ENCODE peak calls at places on chromosomes 5 and 9, in nine cellular contexts. R is SW 1271, P is amygdala, U is cardiac fibroblast, F is hepatocyte, N is left ventricle myocardium superior, Z is Kasumi-1, I is nephron progenitor cell, C is aorta. M is an unnamed sample.

GRCh38 chr9:87387351-87388055 is 110.2 kb upstream of the DAPK1 start:
- DNase-seq in Z (no peak), P (no peak), R (no peak), U (peak; percentile 25), I (no peak), C (no peak), F (no peak), N (no peak), M (peak; percentile 31)

GRCh38 chr9:129835860-129836223 is 584 bp downstream of the USP20 start:
- DNase-seq in U (no peak), P (no peak), N (no peak), I (no peak), R (no peak), C (no peak), Z (no peak), F (no peak), M (no peak)

GRCh38 chr5:94433393-94434149 is 184.8 kb downstream of the KIAA0825 start:
- DNase-seq in R (no peak), C (no peak), I (no peak), N (no peak), F (no peak), U (peak; percentile 95), Z (peak; percentile 66), P (no peak), M (peak; percentile 67)

GRCh38 chr5:178131446-178131996 is 707 bp downstream of the RMND5B start:
- DNase-seq in Z (no peak), R (no peak), C (no peak), U (no peak), F (no peak), N (no peak), I (no peak), P (no peak), M (no peak)

GRCh38 chr5:175471628-175472027 is 6.7 kb upstream of the SFXN1 start:
- DNase-seq in R (no peak), I (no peak), Z (no peak), P (no peak), F (no peak), N (no peak), U (no peak), C (no peak), M (no peak)

GRCh38 chr5:143653256-143653655 is 158.7 kb upstream of the HMHB1 start:
- DNase-seq in P (no peak), C (no peak), Z (no peak), U (no peak), I (no peak), N (no peak), R (no peak), F (no peak), M (no peak)

GRCh38 chr9:107175826-107176500 is 107.1 kb upstream of the RAD23B start:
- DNase-seq in C (no peak), I (no peak), F (no peak), U (no peak), Z (no peak), P (no peak), N (peak; percentile 62), R (no peak), M (no peak)

GRCh38 chr9:122849546-122849945 is 21.2 kb upstream of the PDCL start:
- DNase-seq in Z (no peak), I (no peak), F (no peak), R (no peak), C (no peak), N (no peak), U (no peak), P (no peak), M (no peak)

GRCh38 chr5:6704361-6704851 is 8.8 kb upstream of the TENT4A start:
- DNase-seq in I (no peak), U (peak; percentile 91), N (peak; percentile 85), Z (no peak), F (peak; percentile 61), P (no peak), C (peak; percentile 80), R (no peak), M (peak; percentile 91)

GRCh38 chr5:135018457-135018856 is 15.6 kb downstream of the PITX1 start:
- DNase-seq in F (no peak), N (no peak), R (no peak), P (no peak), Z (no peak), I (no peak), U (no peak), C (no peak), M (no peak)

GRCh38 chr9:116286287-116286686 is 132.7 kb downstream of the PAPPA start:
- DNase-seq in N (no peak), P (no peak), R (no peak), C (no peak), Z (no peak), F (peak; percentile 32), U (no peak), I (peak; percentile 14), M (peak; percentile 46)

GRCh38 chr5:142872795-142873194 is 102.6 kb downstream of the ARHGAP26 start:
- DNase-seq in P (no peak), R (no peak), F (no peak), Z (no peak), N (no peak), I (no peak), C (no peak), U (peak; percentile 80), M (peak; percentile 46)

GRCh38 chr9:121359358-121360294 is 10.4 kb downstream of the STOM start:
- DNase-seq in Z (peak; percentile 76), I (no peak), N (no peak), U (peak; percentile 41), C (no peak), F (no peak), R (no peak), P (no peak), M (peak; percentile 36)

GRCh38 chr9:82419827-82420486 is 431.4 kb downstream of the SPATA31D1 start:
- DNase-seq in I (no peak), C (no peak), U (no peak), N (no peak), Z (no peak), R (no peak), F (peak; percentile 24), P (no peak), M (no peak)

GRCh38 chr9:27303219-27303618 is 6.3 kb upstream of the EQTN start:
- DNase-seq in C (no peak), Z (no peak), F (peak; percentile 37), U (peak; percentile 29), I (peak; percentile 6), R (no peak), N (no peak), P (no peak), M (no peak)